ENCODE peak calls at places on chromosomes 5 and 9, in six cellular contexts. X is GM12864, Y is lower leg skin, D is kidney, A is cardiac muscle cell, K is spleen. H is an unnamed sample.

GRCh38 chr5:77518304-77518703 is 26.2 kb upstream of the WDR41 start:
- DNase-seq in X (no peak), Y (no peak), D (no peak), A (peak; percentile 15), K (no peak), H (no peak)

GRCh38 chr5:172508471-172509404 is 54.4 kb upstream of the SH3PXD2B start:
- DNase-seq in X (no peak), Y (peak; percentile 5), D (no peak), A (no peak), K (peak; percentile 16), H (no peak)

GRCh38 chr5:73619606-73620334 is 6.2 kb upstream of the ARHGEF28 start:
- DNase-seq in X (no peak), Y (no peak), D (no peak), A (no peak), K (no peak), H (no peak)

GRCh38 chr5:142015781-142016533 is 3.1 kb upstream of the GNPDA1 start:
- DNase-seq in X (no peak), Y (no peak), D (no peak), A (no peak), K (no peak), H (no peak)

GRCh38 chr9:87546704-87547103 is 49.0 kb downstream of the DAPK1 start:
- DNase-seq in X (no peak), Y (no peak), D (no peak), A (no peak), K (no peak), H (no peak)

GRCh38 chr5:181281077-181281983 is 20.4 kb upstream of the TRIM52 start:
- DNase-seq in X (no peak), Y (no peak), D (no peak), A (peak; percentile 89), K (peak; percentile 22), H (no peak)

GRCh38 chr9:77752566-77752965 is 104.4 kb upstream of the GNA14 start:
- DNase-seq in X (no peak), Y (no peak), D (no peak), A (no peak), K (no peak), H (no peak)

GRCh38 chr5:10329421-10329807 is 21.7 kb upstream of the CMBL start:
- DNase-seq in X (no peak), Y (no peak), D (no peak), A (no peak), K (no peak), H (no peak)

GRCh38 chr9:111386386-111386785 is 56.4 kb upstream of the OR2K2 start:
- DNase-seq in X (no peak), Y (no peak), D (no peak), A (no peak), K (no peak), H (no peak)

GRCh38 chr9:4514252-4515128 is 24.2 kb downstream of the SLC1A1 start:
- DNase-seq in X (no peak), Y (no peak), D (no peak), A (no peak), K (no peak), H (no peak)

GRCh38 chr5:32298056-32298420 is 14.7 kb downstream of the MTMR12 start:
- DNase-seq in X (no peak), Y (no peak), D (no peak), A (no peak), K (no peak), H (no peak)

GRCh38 chr5:142600611-142601360 is 85.1 kb downstream of the FGF1 start:
- DNase-seq in X (no peak), Y (no peak), D (no peak), A (no peak), K (no peak), H (peak; percentile 58)

GRCh38 chr5:31767335-31768031 is 128.6 kb downstream of the PDZD2 start:
- DNase-seq in X (peak; percentile 45), Y (no peak), D (no peak), A (no peak), K (no peak), H (no peak)

GRCh38 chr5:117803533-117803932 is 1184.8 kb downstream of the DTWD2 start:
- DNase-seq in X (no peak), Y (no peak), D (no peak), A (no peak), K (no peak), H (no peak)

GRCh38 chr9:16345902-16346301 is 524.6 kb downstream of the BNC2 start:
- DNase-seq in X (no peak), Y (no peak), D (no peak), A (no peak), K (no peak), H (no peak)

GRCh38 chr5:5598547-5599113 is 176.2 kb downstream of the ICE1 start:
- DNase-seq in X (no peak), Y (no peak), D (no peak), A (no peak), K (no peak), H (no peak)

GRCh38 chr5:39214912-39215709 is 4.3 kb downstream of the FYB1 start:
- DNase-seq in X (no peak), Y (no peak), D (no peak), A (no peak), K (no peak), H (no peak)

GRCh38 chr9:14346301-14346721 is 32.4 kb upstream of the NFIB start:
- DNase-seq in X (no peak), Y (no peak), D (no peak), A (no peak), K (no peak), H (no peak)

GRCh38 chr5:147748590-147748989 is 33.9 kb downstream of the JAKMIP2 start:
- DNase-seq in X (no peak), Y (no peak), D (no peak), A (no peak), K (no peak), H (no peak)

GRCh38 chr9:116585896-116586295 is 101.2 kb upstream of the TRIM32 start:
- DNase-seq in X (no peak), Y (no peak), D (no peak), A (no peak), K (no peak), H (no peak)

GRCh38 chr5:169706070-169706469 is 69.0 kb downstream of the DOCK2 start:
- DNase-seq in X (no peak), Y (no peak), D (no peak), A (no peak), K (no peak), H (no peak)

GRCh38 chr5:73826301-73826700 is 200.3 kb downstream of the ARHGEF28 start:
- DNase-seq in X (no peak), Y (no peak), D (no peak), A (no peak), K (no peak), H (no peak)

GRCh38 chr5:176355400-176356178 is 6.0 kb downstream of the KIAA1191 start:
- DNase-seq in X (no peak), Y (no peak), D (no peak), A (no peak), K (no peak), H (no peak)

GRCh38 chr9:87725900-87726709 is at the start of gene CTSL:
- DNase-seq in X (no peak), Y (peak; percentile 93), D (peak; percentile 96), A (peak; percentile 85), K (peak; percentile 89), H (peak; percentile 88)

GRCh38 chr9:98807811-98808195 is 333 bp downstream of the GALNT12 start:
- DNase-seq in X (no peak), Y (no peak), D (no peak), A (no peak), K (peak; percentile 80), H (no peak)

GRCh38 chr9:99193466-99193821 is 28.3 kb downstream of the ALG2 start:
- DNase-seq in X (no peak), Y (no peak), D (no peak), A (no peak), K (no peak), H (no peak)

GRCh38 chr9:87816041-87816440 is 66.6 kb upstream of the SPATA31E1 start:
- DNase-seq in X (no peak), Y (no peak), D (no peak), A (peak; percentile 47), K (no peak), H (no peak)

GRCh38 chr5:150119421-150120061 is 33.2 kb upstream of the CSF1R start:
- DNase-seq in X (no peak), Y (no peak), D (peak; percentile 43), A (no peak), K (peak; percentile 63), H (no peak)

GRCh38 chr5:31638748-31639418 is at the start of gene PDZD2:
- DNase-seq in X (no peak), Y (peak; percentile 31), D (peak; percentile 87), A (peak; percentile 94), K (peak; percentile 83), H (peak; percentile 80)

GRCh38 chr5:139654875-139655491 is 6.8 kb downstream of the CXXC5 start:
- DNase-seq in X (no peak), Y (no peak), D (peak; percentile 66), A (peak; percentile 69), K (no peak), H (peak; percentile 80)

GRCh38 chr5:139895647-139896046 is 100.0 kb downstream of the PSD2 start:
- DNase-seq in X (no peak), Y (no peak), D (no peak), A (no peak), K (no peak), H (peak; percentile 42)

GRCh38 chr5:57327934-57328333 is 154.1 kb downstream of the GPBP1 start:
- DNase-seq in X (no peak), Y (no peak), D (no peak), A (no peak), K (no peak), H (no peak)

GRCh38 chr9:134278974-134279640 is 47.1 kb upstream of the RXRA start:
- DNase-seq in X (no peak), Y (no peak), D (no peak), A (no peak), K (no peak), H (no peak)
- H3K4me3 ChIP-seq in X (no peak overlapping the region), Y (no peak overlapping the region), D (no peak overlapping the region), A (no peak overlapping the region), K (no peak overlapping the region), H (no peak overlapping the region)

GRCh38 chr5:920321-920720 is 27.6 kb downstream of the TRIP13 start:
- DNase-seq in X (no peak), Y (no peak), D (no peak), A (no peak), K (no peak), H (no peak)
- H3K4me3 ChIP-seq in X (no peak overlapping the region), Y (no peak overlapping the region), D (no peak overlapping the region), A (no peak overlapping the region), K (no peak overlapping the region), H (no peak overlapping the region)

GRCh38 chr9:35675204-35675603 is 1.5 kb downstream of the CA9 start:
- DNase-seq in X (no peak), Y (no peak), D (peak; percentile 27), A (no peak), K (no peak), H (no peak)
- H3K4me3 ChIP-seq in X (no peak overlapping the region), Y (no peak overlapping the region), D (peak overlapping the region; percentile 53), A (peak overlapping the region; percentile 23), K (peak overlapping the region; percentile 53), H (peak overlapping the region; percentile 47)

GRCh38 chr5:55985181-55985580 is 9.6 kb downstream of the IL6ST start:
- DNase-seq in X (no peak), Y (no peak), D (no peak), A (no peak), K (no peak), H (no peak)

GRCh38 chr5:55983986-55984385 is 10.8 kb downstream of the IL6ST start:
- DNase-seq in X (no peak), Y (no peak), D (no peak), A (no peak), K (no peak), H (no peak)

GRCh38 chr5:55986931-55987330 is 7.8 kb downstream of the IL6ST start:
- DNase-seq in X (no peak), Y (no peak), D (no peak), A (no peak), K (no peak), H (no peak)

GRCh38 chr5:55982957-55983381 is 11.8 kb downstream of the IL6ST start:
- DNase-seq in X (no peak), Y (no peak), D (no peak), A (no peak), K (no peak), H (no peak)
- H3K4me3 ChIP-seq in X (no peak overlapping the region), Y (no peak overlapping the region), D (no peak overlapping the region), A (no peak overlapping the region), K (no peak overlapping the region), H (no peak overlapping the region)

H was measured in pancreas.